ENCODE peak calls at places on chromosome 18, in four cellular contexts. V is OCI-LY7, Z is GM23248, A is heart left ventricle. C is an unnamed sample.

GRCh38 chr18:77702686-77703085 is 453.0 kb downstream of the GALR1 start:
- DNase-seq in A (no peak), Z (no peak), V (peak; percentile 4), C (no peak)

GRCh38 chr18:27713037-27713726 is 463.7 kb downstream of the CDH2 start:
- DNase-seq in A (no peak), Z (peak; percentile 3), V (no peak), C (no peak)

GRCh38 chr18:27843783-27844415 is 333.0 kb downstream of the CDH2 start:
- DNase-seq in A (no peak), Z (peak; percentile 36), V (no peak), C (no peak)

GRCh38 chr18:3262234-3263171 is 570 bp downstream of the MYL12B start:
- DNase-seq in A (no peak), V (peak; percentile 53), Z (peak; percentile 67), C (no peak)

GRCh38 chr18:939167-939566 is 34.5 kb downstream of the ADCYAP1 start:
- DNase-seq in A (no peak), V (no peak), Z (no peak), C (no peak)

GRCh38 chr18:59695551-59695950 is 1.7 kb downstream of the CCBE1 start:
- DNase-seq in A (no peak), Z (no peak), V (no peak), C (no peak)

GRCh38 chr18:48249841-48250240 is 159.3 kb downstream of the ZBTB7C start:
- DNase-seq in Z (no peak), A (no peak), V (no peak), C (no peak)

GRCh38 chr18:23890589-23890988 is 124.0 kb upstream of the TTC39C start:
- DNase-seq in A (no peak), Z (peak; percentile 59), V (no peak), C (no peak)

GRCh38 chr18:79796531-79797390 is 977 bp upstream of the KCNG2 start:
- DNase-seq in V (no peak), Z (peak; percentile 39), A (peak; percentile 39), C (no peak)

GRCh38 chr18:25164837-25165791 is 186.9 kb downstream of the ZNF521 start:
- DNase-seq in A (peak; percentile 21), Z (peak; percentile 55), V (no peak), C (no peak)

GRCh38 chr18:8730080-8730827 is 24.9 kb downstream of the MTCL1 start:
- DNase-seq in Z (no peak), A (peak; percentile 72), V (no peak), C (peak; percentile 74)

GRCh38 chr18:50315100-50315871 is 27.8 kb upstream of the CXXC1 start:
- DNase-seq in A (no peak), V (peak; percentile 74), Z (no peak), C (no peak)
- H3K4me1 ChIP-seq in A (no peaks in the 10 kb centered on the region), V (peaks cover 71% of the 10 kb centered on the region), Z (no peaks in the 10 kb centered on the region), C (no peaks in the 10 kb centered on the region)

GRCh38 chr18:42746794-42747193 is 368.7 kb downstream of the RIT2 start:
- DNase-seq in A (no peak), V (no peak), Z (no peak), C (no peak)

GRCh38 chr18:42742976-42743755 is 372.3 kb downstream of the RIT2 start:
- DNase-seq in Z (no peak), A (no peak), V (no peak), C (no peak)

GRCh38 chr18:42742474-42742873 is 373.0 kb downstream of the RIT2 start:
- DNase-seq in V (no peak), A (no peak), Z (no peak), C (no peak)

GRCh38 chr18:42745931-42746330 is 369.6 kb downstream of the RIT2 start:
- DNase-seq in Z (no peak), A (no peak), V (no peak), C (no peak)

DNA sequence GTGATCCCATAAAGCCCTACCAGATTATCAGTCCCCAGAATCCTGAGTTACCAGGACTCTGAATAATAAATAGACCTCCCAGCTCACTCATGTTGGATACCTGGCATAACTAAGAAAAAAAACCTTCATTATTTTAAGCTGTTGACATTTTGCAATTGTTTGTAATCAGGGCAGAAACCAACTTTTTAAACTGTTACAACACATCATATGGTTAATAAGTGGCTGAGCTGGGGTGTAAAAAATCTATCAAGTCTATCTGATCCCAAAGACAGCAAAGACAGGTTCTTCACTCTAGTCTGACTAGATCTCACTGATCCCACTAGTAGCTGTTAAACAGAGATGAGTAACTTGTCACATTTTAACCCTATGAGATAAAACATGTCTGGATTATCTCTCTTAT is 370.3 kb downstream of the RIT2 start:
- DNase-seq in Z (no peak), V (no peak), A (no peak), C (no peak)
- H3K4me1 ChIP-seq in Z (no peaks in the 10 kb centered on the region), V (no peaks in the 10 kb centered on the region), A (no peaks in the 10 kb centered on the region), C (no peaks in the 10 kb centered on the region)

GRCh38 chr18:13217971-13218375 is 587 bp upstream of the LDLRAD4 start:
- DNase-seq in V (no peak), A (peak; percentile 54), Z (no peak), C (peak; percentile 24)
- H3K4me1 ChIP-seq in V (no peaks in the 10 kb centered on the region), A (peaks cover 47% of the 10 kb centered on the region), Z (no peaks in the 10 kb centered on the region), C (peaks cover 12% of the 10 kb centered on the region)

GRCh38 chr18:61600422-61600821 is 267.2 kb downstream of the CDH20 start:
- DNase-seq in Z (no peak), V (no peak), A (no peak), C (no peak)
- H3K4me1 ChIP-seq in Z (peaks cover 50% of the 10 kb centered on the region), V (no peaks in the 10 kb centered on the region), A (peaks cover 3% of the 10 kb centered on the region), C (no peaks in the 10 kb centered on the region)

GRCh38 chr18:35693829-35694228 is 112.3 kb downstream of the GALNT1 start:
- DNase-seq in A (no peak), V (no peak), Z (no peak), C (no peak)

GRCh38 chr18:35695803-35696202 is 114.3 kb downstream of the GALNT1 start:
- DNase-seq in A (peak; percentile 69), Z (no peak), V (no peak), C (no peak)

GRCh38 chr18:35696307-35696706 is 114.8 kb downstream of the GALNT1 start:
- DNase-seq in V (no peak), Z (no peak), A (no peak), C (no peak)

GRCh38 chr18:35694803-35695202 is 113.3 kb downstream of the GALNT1 start:
- DNase-seq in Z (no peak), A (no peak), V (no peak), C (no peak)

DNA sequence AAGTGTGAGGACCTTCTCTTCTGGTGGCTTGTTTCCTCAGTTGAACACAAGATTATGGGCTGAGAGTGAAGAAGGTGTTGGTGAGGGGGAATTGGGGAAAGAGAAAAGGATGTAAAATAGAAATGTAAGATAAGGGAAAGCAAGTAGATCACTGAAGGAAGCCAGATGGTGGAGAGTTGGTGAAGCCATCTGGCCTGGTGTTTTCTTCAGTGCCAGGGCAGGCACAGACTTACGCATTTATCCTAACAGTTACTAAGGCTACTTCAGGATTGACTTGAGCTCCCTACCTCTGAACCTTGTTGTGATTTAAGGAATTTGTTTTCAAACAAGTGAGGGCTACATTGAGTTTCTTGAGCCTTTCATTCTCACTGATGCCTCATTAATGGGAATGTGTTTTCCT is 113.8 kb downstream of the GALNT1 start:
- DNase-seq in A (no peak), Z (no peak), V (no peak), C (no peak)
- H3K4me1 ChIP-seq in A (peaks cover 12% of the 10 kb centered on the region), Z (no peaks in the 10 kb centered on the region), V (no peaks in the 10 kb centered on the region), C (no peaks in the 10 kb centered on the region)

DNA sequence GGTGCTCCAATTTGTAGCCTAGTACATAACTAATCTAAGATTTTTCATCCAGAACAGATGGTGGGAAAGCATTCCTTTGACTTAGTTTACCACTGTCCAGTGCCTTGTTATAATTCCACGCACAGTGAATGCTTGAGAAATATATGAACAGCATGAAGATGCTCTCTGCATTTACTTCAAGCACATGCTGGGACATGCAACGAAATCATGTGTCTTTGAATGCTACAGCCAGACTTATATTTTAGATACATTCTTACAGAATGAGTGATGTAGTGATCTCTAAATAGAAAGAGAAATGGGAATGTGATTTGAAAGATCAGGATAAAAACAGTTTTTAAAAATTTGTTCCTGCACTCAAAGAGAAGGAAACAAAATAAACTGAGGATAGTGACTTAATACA is 398.3 kb downstream of the FBXO15 start:
- DNase-seq in V (no peak), Z (no peak), A (no peak), C (no peak)
- H3K4me1 ChIP-seq in V (no peaks in the 10 kb centered on the region), Z (peaks cover 3% of the 10 kb centered on the region), A (no peaks in the 10 kb centered on the region), C (no peaks in the 10 kb centered on the region)

DNA sequence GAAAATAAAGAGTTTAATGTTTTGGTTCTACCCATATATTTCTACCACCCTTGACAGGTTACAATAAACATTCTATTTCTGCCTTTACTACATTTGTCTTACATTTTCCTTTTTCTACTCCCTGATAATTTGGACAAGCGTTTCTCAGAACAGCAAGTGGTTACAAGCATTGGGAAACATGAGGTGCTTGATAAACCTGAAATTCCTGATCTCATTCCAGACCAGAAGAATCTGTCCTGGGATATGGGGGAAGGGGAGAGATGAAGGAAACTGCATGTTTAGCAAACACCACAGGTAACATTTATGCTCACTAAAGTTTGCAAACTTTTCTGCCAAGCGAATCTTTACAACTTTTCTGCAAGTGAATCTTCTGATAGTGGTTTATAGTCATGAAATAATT is 28.3 kb upstream of the DSC1 start:
- DNase-seq in V (no peak), Z (no peak), A (no peak), C (no peak)
- H3K4me1 ChIP-seq in V (no peaks in the 10 kb centered on the region), Z (no peaks in the 10 kb centered on the region), A (no peaks in the 10 kb centered on the region), C (peaks cover 4% of the 10 kb centered on the region)

DNA sequence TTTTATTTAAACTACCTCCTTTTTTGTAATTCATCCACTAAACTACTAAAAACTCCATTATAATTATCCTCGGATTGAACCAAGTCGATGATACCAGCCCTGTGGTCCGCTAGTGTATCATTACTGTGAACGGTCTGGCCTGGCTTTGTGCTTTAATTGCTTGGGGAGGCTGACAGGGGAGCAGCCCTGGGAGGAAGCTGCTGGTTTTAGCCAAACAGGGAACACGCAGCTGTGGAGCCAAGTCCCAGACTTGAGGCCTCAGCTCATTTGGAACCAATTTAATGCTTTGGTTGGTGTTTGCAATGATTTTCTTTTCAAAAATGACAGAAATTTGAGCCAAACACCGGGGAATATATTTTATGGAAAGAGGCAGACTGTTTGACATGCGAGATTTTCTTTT is 149.4 kb downstream of the ARHGAP28 start:
- DNase-seq in V (no peak), A (no peak), Z (no peak), C (no peak)
- H3K4me1 ChIP-seq in V (no peaks in the 10 kb centered on the region), A (no peaks in the 10 kb centered on the region), Z (no peaks in the 10 kb centered on the region), C (no peaks in the 10 kb centered on the region)

GRCh38 chr18:34802938-34803337 is 92.8 kb downstream of the DTNA start:
- DNase-seq in Z (peak; percentile 66), V (no peak), A (no peak), C (no peak)
- H3K4me1 ChIP-seq in Z (peaks cover 9% of the 10 kb centered on the region), V (no peaks in the 10 kb centered on the region), A (peaks cover 6% of the 10 kb centered on the region), C (no peaks in the 10 kb centered on the region)

GRCh38 chr18:13548944-13549878 is 177.1 kb downstream of the FAM210A start:
- DNase-seq in V (peak; percentile 43), A (no peak), Z (no peak), C (no peak)
- H3K4me1 ChIP-seq in V (peaks cover 15% of the 10 kb centered on the region), A (peaks cover 32% of the 10 kb centered on the region), Z (no peaks in the 10 kb centered on the region), C (no peaks in the 10 kb centered on the region)